ENCODE peak calls at places on chromosome 12, in eight cellular contexts. One of them, this sample, is unnamed.

GRCh38 chr12:91994208-91994797 is 151.3 kb downstream of the BTG1 start:
- DNase-seq in transverse colon: no peak
- DNase-seq in HS-27A: no peak
- DNase-seq in HS-5: no peak
- DNase-seq in PC-9: no peak
- DNase-seq in Caki2: no peak
- DNase-seq in stimulated activated CD4-positive, alpha-beta T cell treated with anti-CD3 and anti-CD28 coated beads, Interleukin-1b, Interleukin-23, amount 100 ng/mL, for 4 hours: no peak
- DNase-seq in right lobe of liver: no peak
- DNase-seq in this sample: no peak

GRCh38 chr12:92551853-92552397 is 150.9 kb upstream of the PLEKHG7 start:
- DNase-seq in transverse colon: no peak
- DNase-seq in HS-27A: no peak
- DNase-seq in HS-5: no peak
- DNase-seq in Caki2: peak; percentile 96
- DNase-seq in right lobe of liver: no peak
- DNase-seq in PC-9: peak; percentile 75
- DNase-seq in stimulated activated CD4-positive, alpha-beta T cell treated with anti-CD3 and anti-CD28 coated beads, Interleukin-1b, Interleukin-23, amount 100 ng/mL, for 4 hours: no peak
- DNase-seq in this sample: peak; percentile 15

GRCh38 chr12:14928946-14929345 is 9.4 kb downstream of the ERP27 start:
- DNase-seq in transverse colon: no peak
- DNase-seq in HS-5: no peak
- DNase-seq in HS-27A: no peak
- DNase-seq in stimulated activated CD4-positive, alpha-beta T cell treated with anti-CD3 and anti-CD28 coated beads, Interleukin-1b, Interleukin-23, amount 100 ng/mL, for 4 hours: no peak
- DNase-seq in Caki2: no peak
- DNase-seq in PC-9: peak; percentile 97
- DNase-seq in right lobe of liver: no peak
- DNase-seq in this sample: no peak

GRCh38 chr12:12056951-12057350 is 13.8 kb upstream of the BCL2L14 start:
- DNase-seq in HS-27A: no peak
- DNase-seq in HS-5: no peak
- DNase-seq in Caki2: no peak
- DNase-seq in PC-9: peak; percentile 51
- DNase-seq in transverse colon: no peak
- DNase-seq in stimulated activated CD4-positive, alpha-beta T cell treated with anti-CD3 and anti-CD28 coated beads, Interleukin-1b, Interleukin-23, amount 100 ng/mL, for 4 hours: no peak
- DNase-seq in right lobe of liver: no peak
- DNase-seq in this sample: no peak

GRCh38 chr12:123741937-123742572 is 20.0 kb upstream of the DNAH10 start:
- DNase-seq in stimulated activated CD4-positive, alpha-beta T cell treated with anti-CD3 and anti-CD28 coated beads, Interleukin-1b, Interleukin-23, amount 100 ng/mL, for 4 hours: no peak
- DNase-seq in PC-9: no peak
- DNase-seq in HS-5: no peak
- DNase-seq in HS-27A: no peak
- DNase-seq in Caki2: no peak
- DNase-seq in right lobe of liver: no peak
- DNase-seq in transverse colon: no peak
- DNase-seq in this sample: no peak

GRCh38 chr12:52081263-52081733 is 1.8 kb downstream of the SMIM41 start:
- DNase-seq in HS-27A: no peak
- DNase-seq in stimulated activated CD4-positive, alpha-beta T cell treated with anti-CD3 and anti-CD28 coated beads, Interleukin-1b, Interleukin-23, amount 100 ng/mL, for 4 hours: no peak
- DNase-seq in HS-5: no peak
- DNase-seq in right lobe of liver: no peak
- DNase-seq in PC-9: no peak
- DNase-seq in Caki2: no peak
- DNase-seq in transverse colon: no peak
- DNase-seq in this sample: no peak

GRCh38 chr12:124814741-124815613 is 48.7 kb downstream of the SCARB1 start:
- DNase-seq in PC-9: no peak
- DNase-seq in transverse colon: peak; percentile 25
- DNase-seq in HS-5: no peak
- DNase-seq in stimulated activated CD4-positive, alpha-beta T cell treated with anti-CD3 and anti-CD28 coated beads, Interleukin-1b, Interleukin-23, amount 100 ng/mL, for 4 hours: no peak
- DNase-seq in HS-27A: no peak
- DNase-seq in Caki2: no peak
- DNase-seq in right lobe of liver: no peak
- DNase-seq in this sample: no peak

GRCh38 chr12:14417717-14418116 is 52.2 kb downstream of the ATF7IP start:
- DNase-seq in Caki2: no peak
- DNase-seq in stimulated activated CD4-positive, alpha-beta T cell treated with anti-CD3 and anti-CD28 coated beads, Interleukin-1b, Interleukin-23, amount 100 ng/mL, for 4 hours: peak; percentile 47
- DNase-seq in transverse colon: peak; percentile 64
- DNase-seq in right lobe of liver: no peak
- DNase-seq in HS-5: peak; percentile 46
- DNase-seq in HS-27A: no peak
- DNase-seq in PC-9: no peak
- DNase-seq in this sample: peak; percentile 12